ENCODE peak calls at places on chromosomes 11 and 22, in seven cellular contexts. Z, W, T, G, I, O and E are unnamed samples.
A peak's percentile ranks its signal among the peaks of the same experiment; 100 is the strongest.

GRCh38 chr11:793556-793955 is 3.7 kb upstream of the CEND1 start:
- DNase-seq in Z (no peak), W (no peak), T (no peak), G (no peak), I (no peak), O (no peak), E (no peak)

GRCh38 chr22:43114958-43115357 is 4.4 kb downstream of the BIK start:
- DNase-seq in Z (peak; percentile 83), W (no peak), T (no peak), G (no peak), I (no peak), O (peak; percentile 49), E (no peak)

GRCh38 chr11:31813242-31813960 is 2.3 kb upstream of the PAX6 start:
- DNase-seq in Z (no peak), W (no peak), T (no peak), G (no peak), I (no peak), O (peak; percentile 32), E (no peak)

GRCh38 chr11:107496011-107496410 is 38.4 kb upstream of the CWF19L2 start:
- DNase-seq in Z (no peak), W (no peak), T (no peak), G (no peak), I (no peak), O (no peak), E (no peak)

GRCh38 chr11:11450744-11451362 is 97.8 kb upstream of the CSNK2A3 start:
- DNase-seq in Z (no peak), W (no peak), T (peak; percentile 19), G (no peak), I (no peak), O (no peak), E (no peak)

GRCh38 chr11:44630511-44631210 is 65.2 kb downstream of the CD82 start:
- DNase-seq in Z (no peak), W (no peak), T (no peak), G (peak; percentile 43), I (no peak), O (no peak), E (no peak)

GRCh38 chr22:36897611-36898010 is 15.8 kb upstream of the CSF2RB start:
- DNase-seq in Z (no peak), W (no peak), T (no peak), G (no peak), I (no peak), O (no peak), E (no peak)

GRCh38 chr11:73647459-73648100 is 1.2 kb downstream of the PLEKHB1 start:
- DNase-seq in Z (peak; percentile 63), W (peak; percentile 90), T (peak; percentile 58), G (peak; percentile 95), I (peak; percentile 70), O (peak; percentile 39), E (peak; percentile 91)

GRCh38 chr22:22461583-22461982 is 47.0 kb downstream of the ZNF280B start:
- DNase-seq in Z (no peak), W (no peak), T (no peak), G (no peak), I (no peak), O (no peak), E (no peak)

GRCh38 chr11:44005076-44005800 is 42.5 kb upstream of the ACCSL start:
- DNase-seq in Z (no peak), W (no peak), T (no peak), G (peak; percentile 76), I (no peak), O (no peak), E (no peak)

GRCh38 chr11:48019230-48019584 is 38.8 kb downstream of the PTPRJ start:
- DNase-seq in Z (no peak), W (no peak), T (no peak), G (no peak), I (no peak), O (peak; percentile 78), E (no peak)

GRCh38 chr22:37561209-37562048 is 1.1 kb downstream of the CDC42EP1 start:
- DNase-seq in Z (peak; percentile 97), W (peak; percentile 92), T (peak; percentile 85), G (peak; percentile 99), I (peak; percentile 70), O (peak; percentile 80), E (peak; percentile 89)

GRCh38 chr11:9895016-9895415 is 231.1 kb downstream of the SWAP70 start:
- DNase-seq in Z (no peak), W (no peak), T (no peak), G (no peak), I (no peak), O (no peak), E (no peak)

GRCh38 chr11:36509265-36509664 is 807 bp downstream of the TRAF6 start:
- DNase-seq in Z (no peak), W (no peak), T (no peak), G (no peak), I (no peak), O (peak; percentile 37), E (no peak)

GRCh38 chr11:36507824-36508489 is 2.1 kb downstream of the TRAF6 start:
- DNase-seq in Z (no peak), W (no peak), T (no peak), G (no peak), I (no peak), O (no peak), E (no peak)

GRCh38 chr11:36508743-36509142 is 1.3 kb downstream of the TRAF6 start:
- DNase-seq in Z (no peak), W (no peak), T (no peak), G (no peak), I (no peak), O (no peak), E (no peak)

GRCh38 chr11:36510567-36511020 is 522 bp upstream of the TRAF6 start:
- DNase-seq in Z (no peak), W (peak; percentile 18), T (no peak), G (no peak), I (no peak), O (no peak), E (no peak)

DNA sequence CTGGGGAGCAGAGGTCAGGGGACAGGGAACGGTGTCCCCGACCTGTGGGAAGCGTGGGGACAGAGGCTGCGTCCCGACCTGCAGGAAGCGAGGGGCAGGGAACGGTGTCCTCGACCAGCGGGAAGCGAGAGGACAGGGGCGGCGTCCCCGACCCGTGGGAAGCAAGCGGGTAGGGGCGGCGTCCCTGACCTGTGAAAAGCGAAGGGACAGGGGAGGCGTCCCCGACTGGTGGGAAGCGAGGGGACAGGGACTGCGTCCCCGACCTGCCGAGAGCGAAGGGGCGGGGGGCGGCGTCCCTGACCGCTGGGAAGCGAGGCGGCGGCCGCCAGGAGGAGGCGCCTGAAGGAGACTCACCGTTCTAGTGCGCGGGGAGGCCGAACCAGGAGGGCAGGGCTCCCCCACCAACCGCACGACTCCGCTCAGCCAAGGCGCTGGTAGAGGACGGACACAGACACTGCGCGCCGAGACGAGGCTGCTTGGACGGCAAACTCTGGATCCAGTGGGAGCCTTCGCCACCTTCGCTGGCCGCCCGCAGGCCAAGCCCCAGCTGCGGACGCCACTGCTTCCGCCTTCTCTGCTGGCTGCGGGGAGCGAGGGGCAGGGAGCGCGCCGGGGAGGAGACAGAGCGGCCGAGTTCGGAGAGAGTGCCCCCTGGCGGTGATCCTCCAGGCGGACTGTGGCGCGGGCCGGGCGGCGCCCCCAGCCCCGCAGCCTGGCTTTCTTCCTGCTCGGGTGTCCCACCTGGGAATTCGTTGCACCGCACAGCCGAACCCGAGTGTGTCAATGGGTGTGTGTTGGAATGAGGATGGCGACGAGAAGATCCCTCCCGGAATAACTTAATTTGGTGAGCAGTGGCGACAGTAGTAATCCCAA is at the start of gene TRAF6:
- DNase-seq in Z (peak; percentile 87), W (peak; percentile 91), T (peak; percentile 90), G (peak; percentile 97), I (peak; percentile 43), O (peak; percentile 88), E (peak; percentile 88)
- TF ChIP-seq POLR2A in Z (peak; percentile 81), W (peak; percentile 75), T (peak; percentile 97), G (no peak), I (peak; percentile 93), O (peak; percentile 74), E (peak; percentile 92)

DNA sequence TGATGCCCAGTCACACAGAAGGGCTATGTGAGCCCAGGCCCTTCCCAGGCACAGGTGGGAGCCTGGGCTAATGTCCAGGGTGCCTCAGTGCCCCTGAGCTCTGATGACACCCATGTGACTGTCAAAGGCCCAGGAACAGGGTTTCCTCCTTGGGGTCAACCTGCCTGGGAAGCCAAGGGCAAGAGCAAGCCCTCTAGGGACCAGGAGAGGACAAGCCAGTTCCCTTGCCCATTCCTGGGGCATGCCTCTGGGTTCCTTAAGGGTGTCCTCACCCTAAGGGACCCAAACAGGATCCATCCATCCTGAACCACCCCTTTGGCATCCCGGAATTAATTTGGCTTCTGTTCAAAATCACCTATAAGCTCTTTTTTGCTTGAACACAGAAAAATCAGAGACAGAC is 39.0 kb downstream of the PISD start:
- DNase-seq in Z (no peak), W (no peak), T (no peak), G (no peak), I (no peak), O (no peak), E (no peak)
- TF ChIP-seq POLR2A in Z (no peak), W (no peak), T (no peak), G (no peak), I (no peak), O (no peak), E (no peak)

GRCh38 chr22:18095101-18095805 is 15.4 kb upstream of the TUBA8 start:
- DNase-seq in Z (no peak), W (no peak), T (peak; percentile 13), G (no peak), I (no peak), O (no peak), E (no peak)
- TF ChIP-seq POLR2A in Z (no peak), W (no peak), T (no peak), G (no peak), I (no peak), O (no peak), E (no peak)

DNA sequence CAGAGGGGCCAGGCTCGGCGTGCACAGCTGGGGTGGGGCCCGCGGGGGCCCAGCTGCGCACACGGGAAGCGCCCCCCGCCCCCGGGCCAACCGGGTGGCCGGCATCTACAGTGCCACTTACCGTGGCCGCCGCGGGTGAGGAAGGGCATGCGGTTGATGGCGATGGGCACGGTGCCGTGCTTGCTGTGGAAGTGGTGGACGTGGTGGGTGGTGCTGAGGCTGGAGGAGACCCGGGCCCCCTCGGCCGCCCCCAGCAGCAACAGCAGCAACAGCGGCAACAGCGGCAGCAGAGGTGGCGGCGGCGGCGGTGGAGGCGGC is 51.4 kb downstream of the SLC22A12 start:
- DNase-seq in Z (no peak), W (no peak), T (no peak), G (no peak), I (no peak), O (no peak), E (no peak)
- TF ChIP-seq POLR2A in Z (no peak), W (no peak), T (no peak), G (no peak), I (no peak), O (no peak), E (no peak)

DNA sequence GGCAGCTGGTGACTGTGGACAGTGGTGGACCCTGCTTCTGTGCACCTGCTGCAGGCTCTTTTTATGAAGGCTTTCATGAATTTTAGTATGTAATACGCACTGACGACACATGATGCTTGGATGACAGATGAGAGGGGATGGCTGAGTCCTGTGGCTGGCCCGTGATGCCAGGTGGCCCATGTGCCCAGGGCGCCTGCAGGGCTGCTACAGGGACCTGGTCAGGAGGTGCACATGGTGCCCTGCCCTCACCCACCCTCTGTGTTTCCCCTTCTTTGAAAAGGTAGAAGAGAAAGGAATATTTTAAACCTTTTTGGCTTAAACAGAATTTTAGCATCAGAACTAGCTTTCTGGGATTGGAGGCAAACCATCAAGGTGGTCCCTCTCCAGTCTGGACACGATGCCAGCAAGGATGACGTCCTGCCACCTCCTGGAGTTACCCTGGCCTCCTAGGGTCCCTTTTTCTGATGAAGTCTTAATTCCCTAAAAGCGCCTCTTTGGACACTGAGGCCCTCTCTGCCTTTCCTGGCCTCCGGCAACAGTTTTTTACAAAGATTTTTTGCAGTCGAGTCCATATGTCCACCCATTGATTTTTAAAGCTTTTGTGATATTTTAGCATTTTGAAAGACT is 5.4 kb upstream of the RANBP1 start:
- DNase-seq in Z (no peak), W (no peak), T (no peak), G (no peak), I (no peak), O (no peak), E (no peak)
- TF ChIP-seq POLR2A in Z (no peak), W (no peak), T (no peak), G (no peak), I (peak; percentile 59), O (no peak), E (no peak)